ENCODE peak calls at places on chromosomes 5 and 9, in six cellular contexts. One of them, this sample, is unnamed. For H3K36me3, the result is how much of the 10 kb centered on the place peaks cover.

GRCh38 chr5:74372502-74373445 is 267.8 kb downstream of the ENC1 start:
- DNase-seq in mucosa of descending colon: no peak
- DNase-seq in transverse colon: no peak
- DNase-seq in lower lobe of right lung: no peak
- DNase-seq in A673: no peak
- DNase-seq in pancreas: no peak
- DNase-seq in this sample: no peak

GRCh38 chr9:123257276-123257675 is 11.1 kb downstream of the STRBP start:
- DNase-seq in mucosa of descending colon: peak
- DNase-seq in transverse colon: peak
- DNase-seq in lower lobe of right lung: no peak
- DNase-seq in A673: no peak
- DNase-seq in pancreas: no peak
- DNase-seq in this sample: no peak

GRCh38 chr9:133560311-133560710 is 25.8 kb downstream of the ADAMTSL2 start:
- DNase-seq in mucosa of descending colon: no peak
- DNase-seq in transverse colon: no peak
- DNase-seq in lower lobe of right lung: no peak
- DNase-seq in A673: no peak
- DNase-seq in pancreas: no peak
- DNase-seq in this sample: no peak

GRCh38 chr5:132013711-132014110 is 2.3 kb upstream of the ACSL6 start:
- DNase-seq in mucosa of descending colon: no peak
- DNase-seq in transverse colon: peak
- DNase-seq in lower lobe of right lung: peak
- DNase-seq in A673: no peak
- DNase-seq in pancreas: peak
- DNase-seq in this sample: no peak

GRCh38 chr5:42929871-42930270 is 110.2 kb downstream of the ANXA2R start:
- DNase-seq in mucosa of descending colon: no peak
- DNase-seq in transverse colon: no peak
- DNase-seq in lower lobe of right lung: no peak
- DNase-seq in A673: no peak
- DNase-seq in pancreas: no peak
- DNase-seq in this sample: no peak

GRCh38 chr9:72524820-72525539 is 3.6 kb downstream of the TMC1 start:
- DNase-seq in mucosa of descending colon: peak
- DNase-seq in transverse colon: peak
- DNase-seq in lower lobe of right lung: no peak
- DNase-seq in A673: peak
- DNase-seq in pancreas: peak
- DNase-seq in this sample: peak

GRCh38 chr5:75964008-75964407 is 119.2 kb upstream of the SV2C start:
- DNase-seq in mucosa of descending colon: no peak
- DNase-seq in transverse colon: no peak
- DNase-seq in lower lobe of right lung: no peak
- DNase-seq in A673: no peak
- DNase-seq in pancreas: no peak
- DNase-seq in this sample: no peak

GRCh38 chr9:3830296-3830695 is 304.5 kb upstream of the RFX3 start:
- DNase-seq in mucosa of descending colon: no peak
- DNase-seq in transverse colon: no peak
- DNase-seq in lower lobe of right lung: no peak
- DNase-seq in A673: peak
- DNase-seq in pancreas: no peak
- DNase-seq in this sample: peak

GRCh38 chr9:83521017-83521810 is 17.0 kb downstream of the FRMD3 start:
- DNase-seq in mucosa of descending colon: no peak
- DNase-seq in transverse colon: no peak
- DNase-seq in lower lobe of right lung: no peak
- DNase-seq in A673: no peak
- DNase-seq in pancreas: no peak
- DNase-seq in this sample: no peak

GRCh38 chr5:139474815-139475791 is 4.3 kb downstream of the SMIM33 start:
- DNase-seq in mucosa of descending colon: peak
- DNase-seq in transverse colon: peak
- DNase-seq in lower lobe of right lung: no peak
- DNase-seq in A673: peak
- DNase-seq in pancreas: no peak
- DNase-seq in this sample: no peak

GRCh38 chr9:132905726-132906125 is 27.0 kb downstream of the SPACA9 start:
- DNase-seq in mucosa of descending colon: no peak
- DNase-seq in transverse colon: no peak
- DNase-seq in lower lobe of right lung: no peak
- DNase-seq in A673: no peak
- DNase-seq in pancreas: no peak
- DNase-seq in this sample: no peak

GRCh38 chr5:73861313-73861978 is 235.4 kb downstream of the ARHGEF28 start:
- DNase-seq in mucosa of descending colon: no peak
- DNase-seq in transverse colon: no peak
- DNase-seq in lower lobe of right lung: peak
- DNase-seq in A673: no peak
- DNase-seq in pancreas: no peak
- DNase-seq in this sample: no peak

GRCh38 chr9:107942870-107943269 is 453.3 kb upstream of the KLF4 start:
- DNase-seq in mucosa of descending colon: no peak
- DNase-seq in transverse colon: no peak
- DNase-seq in lower lobe of right lung: no peak
- DNase-seq in A673: no peak
- DNase-seq in pancreas: no peak
- DNase-seq in this sample: no peak

GRCh38 chr5:73135429-73136276 is 15.3 kb downstream of the TMEM171 start:
- DNase-seq in mucosa of descending colon: no peak
- DNase-seq in transverse colon: no peak
- DNase-seq in lower lobe of right lung: no peak
- DNase-seq in A673: peak
- DNase-seq in pancreas: no peak
- DNase-seq in this sample: peak

GRCh38 chr5:141434006-141434405 is 3.7 kb downstream of the PCDHGA12 start:
- DNase-seq in mucosa of descending colon: no peak
- DNase-seq in transverse colon: no peak
- DNase-seq in lower lobe of right lung: no peak
- DNase-seq in A673: no peak
- DNase-seq in pancreas: no peak
- DNase-seq in this sample: no peak

GRCh38 chr5:141427783-141428426 is 2.4 kb upstream of the PCDHGA12 start:
- DNase-seq in mucosa of descending colon: no peak
- DNase-seq in transverse colon: no peak
- DNase-seq in lower lobe of right lung: no peak
- DNase-seq in A673: no peak
- DNase-seq in pancreas: no peak
- DNase-seq in this sample: no peak

GRCh38 chr5:141431286-141431685 is 979 bp downstream of the PCDHGA12 start:
- DNase-seq in mucosa of descending colon: no peak
- DNase-seq in transverse colon: no peak
- DNase-seq in lower lobe of right lung: no peak
- DNase-seq in A673: no peak
- DNase-seq in pancreas: no peak
- DNase-seq in this sample: no peak

GRCh38 chr5:141430332-141431113 is at the start of gene PCDHGA12:
- DNase-seq in mucosa of descending colon: no peak
- DNase-seq in transverse colon: no peak
- DNase-seq in lower lobe of right lung: no peak
- DNase-seq in A673: peak
- DNase-seq in pancreas: no peak
- DNase-seq in this sample: no peak
- TF ChIP-seq CTCF in mucosa of descending colon: no peak
- TF ChIP-seq CTCF in transverse colon: no peak
- TF ChIP-seq CTCF in lower lobe of right lung: peak
- TF ChIP-seq CTCF in A673: no peak
- TF ChIP-seq CTCF in pancreas: no peak
- TF ChIP-seq CTCF in this sample: no peak

GRCh38 chr9:128969491-128969890 is 22.0 kb downstream of the NUP188 start:
- DNase-seq in mucosa of descending colon: no peak
- DNase-seq in transverse colon: no peak
- DNase-seq in lower lobe of right lung: no peak
- DNase-seq in A673: no peak
- DNase-seq in pancreas: no peak
- DNase-seq in this sample: no peak

GRCh38 chr9:128972956-128973355 is 25.5 kb downstream of the NUP188 start:
- DNase-seq in mucosa of descending colon: no peak
- DNase-seq in transverse colon: no peak
- DNase-seq in lower lobe of right lung: no peak
- DNase-seq in A673: no peak
- DNase-seq in pancreas: no peak
- DNase-seq in this sample: no peak
- H3K36me3 ChIP-seq in mucosa of descending colon: under half
- H3K36me3 ChIP-seq in transverse colon: under half
- H3K36me3 ChIP-seq in lower lobe of right lung: half or more
- H3K36me3 ChIP-seq in A673: half or more
- H3K36me3 ChIP-seq in pancreas: under half
- H3K36me3 ChIP-seq in this sample: under half

GRCh38 chr5:84724181-84724580 is 339.5 kb upstream of the EDIL3 start:
- DNase-seq in mucosa of descending colon: no peak
- DNase-seq in transverse colon: no peak
- DNase-seq in lower lobe of right lung: no peak
- DNase-seq in A673: no peak
- DNase-seq in pancreas: no peak
- DNase-seq in this sample: no peak

GRCh38 chr5:84729326-84729725 is 344.6 kb upstream of the EDIL3 start:
- DNase-seq in mucosa of descending colon: no peak
- DNase-seq in transverse colon: no peak
- DNase-seq in lower lobe of right lung: no peak
- DNase-seq in A673: no peak
- DNase-seq in pancreas: no peak
- DNase-seq in this sample: no peak

GRCh38 chr5:84724683-84725082 is 340.0 kb upstream of the EDIL3 start:
- DNase-seq in mucosa of descending colon: no peak
- DNase-seq in transverse colon: no peak
- DNase-seq in lower lobe of right lung: no peak
- DNase-seq in A673: peak
- DNase-seq in pancreas: no peak
- DNase-seq in this sample: no peak

GRCh38 chr5:84725946-84726570 is 341.4 kb upstream of the EDIL3 start:
- DNase-seq in mucosa of descending colon: no peak
- DNase-seq in transverse colon: no peak
- DNase-seq in lower lobe of right lung: no peak
- DNase-seq in A673: no peak
- DNase-seq in pancreas: no peak
- DNase-seq in this sample: no peak

DNA sequence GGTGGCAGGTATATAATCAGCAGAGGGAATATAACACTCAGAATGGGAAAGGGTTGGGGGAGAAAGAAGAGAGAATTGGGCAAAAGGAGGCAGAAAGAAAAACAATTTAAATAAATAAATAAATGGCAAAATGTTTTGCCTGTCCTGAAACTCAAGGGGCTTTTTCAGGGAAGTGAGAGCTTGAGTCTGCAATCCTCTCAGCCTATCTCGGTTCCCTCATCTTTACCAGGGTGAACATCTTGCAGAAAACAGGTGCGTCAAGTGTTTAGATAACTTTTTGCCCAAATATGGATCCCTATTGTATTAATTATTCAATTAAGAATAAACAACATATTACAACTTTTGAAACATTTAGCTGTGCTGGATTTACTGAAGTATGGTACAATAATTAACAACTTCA is 343.0 kb upstream of the EDIL3 start:
- DNase-seq in mucosa of descending colon: no peak
- DNase-seq in transverse colon: no peak
- DNase-seq in lower lobe of right lung: no peak
- DNase-seq in A673: no peak
- DNase-seq in pancreas: no peak
- DNase-seq in this sample: no peak
- TF ChIP-seq CTCF in mucosa of descending colon: no peak
- TF ChIP-seq CTCF in transverse colon: no peak
- TF ChIP-seq CTCF in lower lobe of right lung: no peak
- TF ChIP-seq CTCF in A673: no peak
- TF ChIP-seq CTCF in pancreas: no peak
- TF ChIP-seq CTCF in this sample: no peak

DNA sequence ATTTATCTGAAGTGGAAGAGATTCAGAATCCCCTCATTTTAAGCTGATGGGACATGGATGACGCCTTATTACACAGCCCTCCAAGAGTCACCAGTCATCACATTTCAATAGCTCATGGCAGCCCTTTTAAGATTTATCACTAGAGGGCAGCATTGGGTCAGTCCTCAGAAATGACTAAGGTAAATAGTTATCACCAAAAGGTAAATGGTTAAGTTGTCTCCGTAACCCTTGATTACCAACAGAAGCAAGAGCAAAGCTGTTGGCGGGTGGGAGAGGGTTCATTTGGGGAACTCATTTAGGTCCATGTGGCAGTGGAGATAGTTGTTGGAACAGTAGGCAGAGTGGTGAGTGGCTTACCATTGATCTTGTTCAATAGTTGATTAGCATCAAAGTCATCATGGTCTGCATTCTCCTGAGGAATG is 12.0 kb upstream of the C9 start:
- DNase-seq in mucosa of descending colon: peak
- DNase-seq in transverse colon: peak
- DNase-seq in lower lobe of right lung: no peak
- DNase-seq in A673: peak
- DNase-seq in pancreas: no peak
- DNase-seq in this sample: peak
- H3K36me3 ChIP-seq in mucosa of descending colon: under half
- H3K36me3 ChIP-seq in transverse colon: under half
- H3K36me3 ChIP-seq in lower lobe of right lung: half or more
- H3K36me3 ChIP-seq in A673: under half
- H3K36me3 ChIP-seq in pancreas: under half
- H3K36me3 ChIP-seq in this sample: under half

GRCh38 chr9:114283551-114284111 is 39.3 kb upstream of the ORM1 start:
- DNase-seq in mucosa of descending colon: no peak
- DNase-seq in transverse colon: no peak
- DNase-seq in lower lobe of right lung: peak
- DNase-seq in A673: no peak
- DNase-seq in pancreas: peak
- DNase-seq in this sample: no peak

GRCh38 chr9:114287001-114287762 is 35.7 kb upstream of the ORM1 start:
- DNase-seq in mucosa of descending colon: no peak
- DNase-seq in transverse colon: no peak
- DNase-seq in lower lobe of right lung: peak
- DNase-seq in A673: peak
- DNase-seq in pancreas: peak
- DNase-seq in this sample: no peak

GRCh38 chr9:114286146-114286679 is 36.7 kb upstream of the ORM1 start:
- DNase-seq in mucosa of descending colon: no peak
- DNase-seq in transverse colon: no peak
- DNase-seq in lower lobe of right lung: peak
- DNase-seq in A673: no peak
- DNase-seq in pancreas: no peak
- DNase-seq in this sample: no peak

GRCh38 chr9:114284316-114285060 is 38.4 kb upstream of the ORM1 start:
- DNase-seq in mucosa of descending colon: no peak
- DNase-seq in transverse colon: no peak
- DNase-seq in lower lobe of right lung: peak
- DNase-seq in A673: no peak
- DNase-seq in pancreas: peak
- DNase-seq in this sample: no peak

GRCh38 chr9:114285166-114285867 is 37.6 kb upstream of the ORM1 start:
- DNase-seq in mucosa of descending colon: no peak
- DNase-seq in transverse colon: no peak
- DNase-seq in lower lobe of right lung: peak
- DNase-seq in A673: peak
- DNase-seq in pancreas: peak
- DNase-seq in this sample: peak
- TF ChIP-seq CTCF in mucosa of descending colon: no peak
- TF ChIP-seq CTCF in transverse colon: no peak
- TF ChIP-seq CTCF in lower lobe of right lung: no peak
- TF ChIP-seq CTCF in A673: no peak
- TF ChIP-seq CTCF in pancreas: no peak
- TF ChIP-seq CTCF in this sample: no peak

This sample was measured in neural progenitor cell.